ENCODE peak calls at places on chromosomes 6 and 20, in nine cellular contexts. R is fibroblast of lung, E is HepG2, M is adrenal gland, J is GM06990, D is right cardiac atrium, H is uterus, V is fibroblast of pulmonary artery, P is gastrocnemius medialis. Z is an unnamed sample.

GRCh38 chr6:4313044-4313686 is 177.8 kb upstream of the ECI2 start:
- DNase-seq in V (peak; percentile 98), P (no peak), E (no peak), M (peak; percentile 56), D (peak; percentile 61), H (no peak), R (peak; percentile 96), J (no peak), Z (peak; percentile 91)

GRCh38 chr6:52016918-52017748 is 70.3 kb downstream of the PKHD1 start:
- DNase-seq in H (no peak), E (no peak), R (no peak), M (no peak), J (no peak), D (no peak), P (no peak), V (no peak), Z (no peak)

GRCh38 chr20:22775671-22776139 is 191.3 kb upstream of the FOXA2 start:
- DNase-seq in J (no peak), R (peak; percentile 53), P (no peak), H (no peak), D (no peak), M (no peak), E (peak; percentile 38), V (peak; percentile 85), Z (peak; percentile 30)

GRCh38 chr6:16199792-16200191 is 38.6 kb upstream of the GMPR start:
- DNase-seq in E (no peak), D (no peak), P (no peak), H (no peak), V (no peak), M (no peak), R (no peak), J (no peak), Z (no peak)

GRCh38 chr6:35224720-35225119 is 11.0 kb downstream of the SCUBE3 start:
- DNase-seq in V (no peak), J (no peak), H (no peak), E (no peak), R (no peak), M (no peak), D (no peak), P (no peak), Z (no peak)

GRCh38 chr6:30689985-30690384 is 799 bp downstream of the NRM start:
- DNase-seq in D (no peak), P (no peak), H (no peak), J (peak; percentile 22), V (no peak), R (no peak), M (no peak), E (no peak), Z (no peak)

GRCh38 chr6:54846243-54846856 is at the start of gene FAM83B:
- DNase-seq in E (no peak), H (no peak), M (no peak), R (peak; percentile 4), V (no peak), J (no peak), D (peak; percentile 8), P (no peak), Z (peak; percentile 33)

GRCh38 chr6:47221565-47221964 is 88.1 kb downstream of the TNFRSF21 start:
- DNase-seq in V (no peak), D (no peak), M (no peak), E (no peak), P (no peak), J (no peak), H (no peak), R (no peak), Z (no peak)

GRCh38 chr6:90605749-90606344 is 19.0 kb upstream of the MAP3K7 start:
- DNase-seq in P (no peak), R (no peak), M (no peak), D (no peak), V (no peak), J (no peak), E (no peak), H (no peak), Z (no peak)

GRCh38 chr20:20520776-20521175 is 152.9 kb downstream of the INSM1 start:
- DNase-seq in J (no peak), E (no peak), V (peak; percentile 8), R (peak; percentile 69), M (no peak), H (no peak), D (no peak), P (no peak), Z (peak; percentile 18)

GRCh38 chr6:1613631-1614447 is 4.1 kb downstream of the FOXC1 start:
- DNase-seq in E (no peak), P (no peak), J (no peak), H (no peak), M (no peak), R (no peak), D (peak; percentile 49), V (peak; percentile 47), Z (peak; percentile 53)

GRCh38 chr6:39887692-39888450 is 46.4 kb downstream of the MOCS1 start:
- DNase-seq in D (peak; percentile 87), H (peak; percentile 78), P (peak; percentile 58), M (peak; percentile 62), J (no peak), R (peak; percentile 97), V (peak; percentile 96), E (peak; percentile 85), Z (peak; percentile 96)

GRCh38 chr20:53643031-53643832 is 49.6 kb upstream of the ZNF217 start:
- DNase-seq in D (no peak), H (no peak), E (no peak), P (no peak), V (peak; percentile 83), J (peak; percentile 67), M (peak; percentile 67), R (peak; percentile 88), Z (peak; percentile 70)

GRCh38 chr6:159692303-159693127 is 526 bp downstream of the SOD2 start:
- DNase-seq in V (no peak), P (no peak), E (peak; percentile 41), M (peak; percentile 74), R (peak; percentile 60), H (peak; percentile 44), D (peak; percentile 50), J (peak; percentile 71), Z (peak; percentile 68)

GRCh38 chr20:13877789-13878188 is 93.0 kb downstream of the NDUFAF5 start:
- DNase-seq in V (no peak), J (no peak), M (no peak), P (no peak), R (no peak), E (no peak), D (no peak), H (no peak), Z (no peak)

GRCh38 chr6:109024784-109025183 is 69.9 kb downstream of the SESN1 start:
- DNase-seq in R (no peak), D (peak; percentile 34), P (peak; percentile 17), V (peak; percentile 35), E (no peak), J (no peak), H (no peak), M (no peak), Z (no peak)

DNA sequence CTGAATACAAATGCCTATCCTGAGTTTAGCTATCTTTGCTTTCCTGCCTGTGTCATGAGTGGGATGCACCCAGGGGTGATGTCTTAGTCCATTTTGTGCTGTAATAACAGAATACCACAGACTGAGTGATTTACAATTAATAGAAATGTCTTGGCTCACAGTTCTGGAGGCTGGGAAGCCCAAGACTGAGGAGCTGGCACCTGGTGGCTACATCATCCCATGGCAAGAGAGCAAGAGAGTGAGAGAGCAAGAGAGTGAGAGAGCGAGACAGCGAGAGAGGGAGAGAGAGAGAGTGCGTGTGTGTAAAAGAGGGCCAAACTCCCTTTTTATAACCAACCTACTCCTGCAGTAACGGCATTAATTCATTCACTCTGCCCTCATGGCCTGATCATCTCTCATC is 76.8 kb downstream of the PRDM1 start:
- DNase-seq in P (no peak), M (no peak), J (no peak), R (peak; percentile 63), D (no peak), H (no peak), E (no peak), V (no peak), Z (no peak)
- H3K4me3 ChIP-seq in P (no peak overlapping the region), M (no peak overlapping the region), J (no peak overlapping the region), R (no peak overlapping the region), D (no peak overlapping the region), H (no peak overlapping the region), E (no peak overlapping the region), V (no peak overlapping the region), Z (peak overlapping the region; percentile 51)

GRCh38 chr6:80105972-80106417 is 476 bp upstream of the BCKDHB start:
- DNase-seq in D (no peak), M (no peak), E (no peak), V (no peak), R (no peak), H (no peak), P (no peak), J (no peak), Z (no peak)
- H3K4me3 ChIP-seq in D (peak overlapping the region; percentile 62), M (peak overlapping the region; percentile 71), E (peak overlapping the region; percentile 48), V (peak overlapping the region; percentile 73), R (peak overlapping the region; percentile 54), H (peak overlapping the region; percentile 43), P (peak overlapping the region; percentile 83), J (peak overlapping the region; percentile 56), Z (peak overlapping the region; percentile 96)

GRCh38 chr20:35487479-35487878 is 32.1 kb downstream of the CEP250 start:
- DNase-seq in J (no peak), M (no peak), H (no peak), R (no peak), D (no peak), E (no peak), V (no peak), P (no peak), Z (no peak)

GRCh38 chr20:35491823-35492222 is 36.4 kb downstream of the CEP250 start:
- DNase-seq in D (no peak), E (no peak), R (peak; percentile 68), P (no peak), J (no peak), H (no peak), M (no peak), V (peak; percentile 8), Z (no peak)

GRCh38 chr20:35490736-35491181 is 35.4 kb downstream of the CEP250 start:
- DNase-seq in M (no peak), P (no peak), V (no peak), E (no peak), H (no peak), D (no peak), R (no peak), J (peak; percentile 55), Z (no peak)

GRCh38 chr20:35492352-35492751 is 37.0 kb downstream of the CEP250 start:
- DNase-seq in P (no peak), E (no peak), R (no peak), H (no peak), M (no peak), J (no peak), V (no peak), D (no peak), Z (no peak)

DNA sequence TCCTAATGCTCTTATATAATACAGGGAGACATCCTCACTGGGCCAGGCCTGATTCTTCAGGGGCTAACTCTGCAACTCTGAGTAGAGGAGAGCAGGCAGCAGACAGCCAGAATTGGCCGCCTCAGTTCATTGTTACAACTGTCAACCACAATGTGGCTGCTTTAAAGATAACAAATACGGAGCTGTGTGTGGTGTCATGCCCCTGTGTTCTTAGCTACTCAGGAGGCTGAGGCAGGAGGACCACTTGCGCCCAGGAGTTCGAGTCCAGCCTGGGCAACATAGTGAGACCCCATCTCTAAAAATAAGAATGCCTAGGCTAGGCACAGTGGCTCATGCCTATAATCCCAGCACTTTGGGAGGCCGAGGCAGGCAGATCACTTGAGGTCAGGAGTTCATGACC is 34.3 kb downstream of the CEP250 start:
- DNase-seq in R (no peak), E (no peak), P (no peak), J (no peak), V (no peak), H (no peak), M (no peak), D (no peak), Z (no peak)
- H3K4me3 ChIP-seq in R (no peak overlapping the region), E (no peak overlapping the region), P (no peak overlapping the region), J (peak overlapping the region; percentile 83), V (no peak overlapping the region), H (no peak overlapping the region), M (no peak overlapping the region), D (no peak overlapping the region), Z (no peak overlapping the region)

GRCh38 chr6:21597706-21598273 is 4.2 kb downstream of the SOX4 start:
- DNase-seq in M (no peak), H (no peak), D (no peak), P (no peak), E (no peak), V (peak; percentile 51), R (no peak), J (no peak), Z (peak; percentile 48)
- H3K4me3 ChIP-seq in M (peak overlapping the region; percentile 62), H (peak overlapping the region; percentile 84), D (peak overlapping the region; percentile 70), P (peak overlapping the region; percentile 66), E (no peak overlapping the region), V (peak overlapping the region; percentile 92), R (peak overlapping the region; percentile 68), J (peak overlapping the region; percentile 96), Z (peak overlapping the region; percentile 94)